ENCODE peak calls at places on chromosomes 11 and 22, in six cellular contexts. W is HepG2, E is K562, M is HCT116, A is H1, I is GM12878. N is an unnamed sample.

GRCh38 chr22:24703101-24703500 is 71.4 kb downstream of the PIWIL3 start:
- DNase-seq in W (peak), E (peak), M (no peak), A (peak), I (no peak), N (no peak)

GRCh38 chr11:124071622-124071948 is 30.5 kb upstream of the OR10G7 start:
- DNase-seq in W (no peak), E (no peak), M (no peak), A (no peak), I (no peak), N (no peak)

GRCh38 chr22:37218771-37219411 is 6.6 kb upstream of the SSTR3 start:
- DNase-seq in W (no peak), E (no peak), M (no peak), A (no peak), I (peak), N (no peak)

GRCh38 chr11:96054870-96055705 is 131.2 kb upstream of the MTMR2 start:
- DNase-seq in W (peak), E (peak), M (peak), A (no peak), I (no peak), N (peak)

GRCh38 chr11:72969894-72970335 is 155.7 kb downstream of the ATG16L2 start:
- DNase-seq in W (no peak), E (peak), M (no peak), A (no peak), I (peak), N (peak)

GRCh38 chr11:134951305-134951700 is 539.3 kb upstream of the B3GAT1 start:
- DNase-seq in W (no peak), E (no peak), M (no peak), A (no peak), I (no peak), N (peak)

GRCh38 chr22:35900483-35901168 is 128.0 kb downstream of the RBFOX2 start:
- DNase-seq in W (no peak), E (no peak), M (peak), A (no peak), I (no peak), N (peak)

GRCh38 chr11:75591966-75592365 is 29.9 kb downstream of the SERPINH1 start:
- DNase-seq in W (no peak), E (no peak), M (no peak), A (no peak), I (no peak), N (no peak)

GRCh38 chr11:133787379-133788103 is 57.8 kb downstream of the SPATA19 start:
- DNase-seq in W (no peak), E (peak), M (no peak), A (peak), I (no peak), N (no peak)

GRCh38 chr11:11038339-11039248 is 180.7 kb upstream of the ZBED5 start:
- DNase-seq in W (no peak), E (no peak), M (no peak), A (no peak), I (no peak), N (no peak)

GRCh38 chr11:11035331-11035730 is 177.5 kb upstream of the ZBED5 start:
- DNase-seq in W (no peak), E (no peak), M (no peak), A (no peak), I (no peak), N (no peak)

GRCh38 chr11:11036185-11037161 is 178.6 kb upstream of the ZBED5 start:
- DNase-seq in W (peak), E (peak), M (peak), A (no peak), I (no peak), N (peak)

GRCh38 chr11:11037162-11037732 is 179.4 kb upstream of the ZBED5 start:
- DNase-seq in W (no peak), E (no peak), M (no peak), A (no peak), I (no peak), N (no peak)

GRCh38 chr11:11039249-11039965 is 181.6 kb upstream of the ZBED5 start:
- DNase-seq in W (no peak), E (no peak), M (no peak), A (no peak), I (no peak), N (no peak)
- TF ChIP-seq MAX in W (no peak), E (no peak), M (no peak), A (no peak), I (no peak), N (no peak)

GRCh38 chr11:68750197-68750987 is 928 bp downstream of the TESMIN start:
- DNase-seq in W (no peak), E (no peak), M (no peak), A (peak), I (no peak), N (no peak)

GRCh38 chr11:68750988-68751325 is 363 bp downstream of the TESMIN start:
- DNase-seq in W (no peak), E (no peak), M (no peak), A (no peak), I (no peak), N (no peak)

GRCh38 chr11:68749061-68749491 is 2.2 kb downstream of the TESMIN start:
- DNase-seq in W (no peak), E (no peak), M (no peak), A (no peak), I (no peak), N (peak)

GRCh38 chr11:68748061-68748460 is 3.3 kb downstream of the TESMIN start:
- DNase-seq in W (no peak), E (no peak), M (no peak), A (no peak), I (no peak), N (no peak)

DNA sequence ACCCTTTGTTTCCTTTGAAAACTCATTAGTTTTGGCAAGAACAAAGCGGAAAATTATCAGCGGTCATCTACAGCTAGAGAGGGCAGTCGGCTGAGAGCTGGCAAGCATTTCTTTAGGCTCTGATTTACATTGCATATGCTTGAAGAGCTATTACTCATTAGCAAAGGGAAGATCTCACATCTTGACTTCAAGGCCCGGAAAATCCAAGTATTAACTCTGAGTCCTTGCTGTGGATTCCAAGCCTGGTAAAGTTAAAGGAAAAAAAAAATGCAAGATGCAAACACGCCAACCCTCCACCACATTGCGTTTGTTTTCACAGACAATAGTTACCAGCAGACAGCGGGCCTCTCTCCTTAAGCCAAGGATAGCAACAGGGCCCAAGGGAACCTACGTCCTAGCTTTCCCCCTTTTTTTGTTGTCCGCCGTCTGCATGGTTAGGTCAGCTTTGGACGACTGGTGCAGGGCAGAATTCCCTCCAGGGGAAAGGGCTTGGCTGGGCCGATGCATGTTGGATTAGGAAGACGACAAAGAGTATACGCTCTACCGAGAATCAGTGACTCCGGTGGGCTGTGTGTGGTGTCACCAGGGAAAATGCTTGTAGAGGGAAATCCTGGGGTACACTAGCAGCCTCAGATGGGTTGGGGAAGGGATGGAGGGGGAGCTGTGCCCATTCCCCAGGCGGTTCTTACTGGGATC is 1.7 kb downstream of the TESMIN start:
- DNase-seq in W (no peak), E (no peak), M (no peak), A (no peak), I (no peak), N (no peak)
- TF ChIP-seq EZH2 in W (no peak), E (no peak), M (no peak), A (no peak), I (no peak), N (no peak)

DNA sequence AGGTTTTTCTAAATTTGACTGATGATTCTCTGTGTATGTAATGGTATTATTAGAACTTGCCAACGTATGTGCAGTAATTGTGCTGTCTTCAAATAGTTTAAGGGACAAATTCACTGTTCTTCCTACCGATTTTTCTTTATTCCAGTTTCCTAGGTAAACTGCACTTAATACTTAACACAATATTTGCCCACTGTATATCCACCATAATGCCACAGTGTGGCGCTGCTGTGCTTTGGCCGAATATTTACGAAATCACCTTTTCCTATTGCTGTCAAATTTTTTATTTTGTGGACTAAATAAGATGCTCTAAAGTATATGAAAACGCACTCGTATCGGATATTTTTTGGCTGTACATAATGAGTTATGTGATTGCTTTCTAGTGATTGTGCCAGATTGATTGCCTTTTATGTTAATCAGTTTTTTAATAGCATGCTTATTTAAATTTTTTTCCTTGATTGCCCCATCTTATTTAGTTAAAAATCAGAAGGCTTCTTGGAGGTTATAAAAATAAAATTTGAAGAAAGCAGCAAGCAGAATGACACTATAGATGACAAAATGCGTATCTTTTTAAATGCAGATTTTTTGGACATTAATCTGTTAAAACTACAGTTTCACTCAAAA is 10.5 kb downstream of the AASDHPPT start:
- DNase-seq in W (peak), E (peak), M (peak), A (no peak), I (no peak), N (peak)
- TF ChIP-seq MAX in W (no peak), E (no peak), M (no peak), A (no peak), I (no peak), N (no peak)

GRCh38 chr11:61139391-61139790 is 21.8 kb downstream of the VPS37C start:
- DNase-seq in W (no peak), E (no peak), M (no peak), A (no peak), I (no peak), N (no peak)

GRCh38 chr11:61138940-61139339 is 22.3 kb downstream of the VPS37C start:
- DNase-seq in W (no peak), E (no peak), M (no peak), A (no peak), I (no peak), N (no peak)

GRCh38 chr11:61141601-61142028 is 19.6 kb downstream of the VPS37C start:
- DNase-seq in W (no peak), E (peak), M (no peak), A (no peak), I (no peak), N (no peak)

GRCh38 chr11:61142424-61142823 is 18.8 kb downstream of the VPS37C start:
- DNase-seq in W (no peak), E (no peak), M (no peak), A (no peak), I (no peak), N (no peak)

DNA sequence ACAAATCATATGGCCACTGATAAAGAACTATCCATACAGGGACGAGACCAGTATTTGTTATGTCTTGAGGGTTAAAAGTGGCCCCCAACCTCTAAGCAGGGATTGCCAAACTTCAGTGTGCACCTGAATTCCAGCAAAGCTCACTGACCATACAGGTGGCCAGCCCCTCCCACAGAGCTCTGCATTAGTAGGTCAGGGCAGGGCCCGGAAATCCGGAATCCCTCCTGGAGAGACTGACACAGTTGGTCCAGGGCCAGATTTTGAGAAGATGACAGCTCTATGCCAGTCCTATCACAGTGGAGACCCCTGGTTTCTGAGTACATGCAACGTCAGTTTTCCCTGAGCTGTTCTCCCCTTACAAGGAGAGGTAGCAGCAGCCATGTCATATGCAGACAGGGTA is 20.8 kb downstream of the VPS37C start:
- DNase-seq in W (no peak), E (no peak), M (no peak), A (no peak), I (no peak), N (no peak)
- TF ChIP-seq EZH2 in W (no peak), E (no peak), M (no peak), A (no peak), I (no peak), N (no peak)